ENCODE peak calls at places on chromosomes 16 and 17, in ten cellular contexts. T is bronchial epithelial cell, K is C1 segment of cervical spinal cord, V is GM12878, N is left cardiac atrium, O is colonic mucosa, S is BJ, H is fibroblast of the aortic adventitia, Q is NCI-H2081, U is posterior vena cava. C is an unnamed sample.

GRCh38 chr17:17913695-17914332 is 58.4 kb downstream of the TOM1L2 start:
- DNase-seq in T (peak), K (no peak), V (no peak), N (peak), O (peak), S (peak), H (peak), Q (peak), U (peak), C (no peak)

GRCh38 chr17:77602062-77602746 is 356.3 kb upstream of the TNRC6C start:
- DNase-seq in T (peak), K (no peak), V (no peak), N (peak), O (no peak), S (peak), H (peak), Q (no peak), U (peak), C (no peak)

GRCh38 chr17:68152161-68152571 is 95.7 kb upstream of the AMZ2 start:
- DNase-seq in T (no peak), K (no peak), V (no peak), N (no peak), O (peak), S (no peak), H (no peak), Q (no peak), U (no peak), C (no peak)

GRCh38 chr17:80869476-80869875 is 122.2 kb upstream of the CHMP6 start:
- DNase-seq in T (no peak), K (no peak), V (no peak), N (no peak), O (no peak), S (no peak), H (peak), Q (no peak), U (peak), C (no peak)

GRCh38 chr17:40266882-40267281 is 20.8 kb upstream of the CDC6 start:
- DNase-seq in T (no peak), K (no peak), V (no peak), N (no peak), O (no peak), S (no peak), H (no peak), Q (no peak), U (no peak), C (no peak)

GRCh38 chr16:4976611-4977145 is 18.5 kb downstream of the SEC14L5 start:
- DNase-seq in T (no peak), K (no peak), V (no peak), N (no peak), O (peak), S (no peak), H (no peak), Q (no peak), U (peak), C (no peak)

GRCh38 chr17:64706224-64707076 is 44.3 kb upstream of the SMURF2 start:
- DNase-seq in T (peak), K (no peak), V (no peak), N (peak), O (peak), S (no peak), H (no peak), Q (no peak), U (peak), C (no peak)

GRCh38 chr17:7997186-7997585 is 5.2 kb upstream of the GUCY2D start:
- DNase-seq in T (peak), K (no peak), V (no peak), N (no peak), O (peak), S (no peak), H (peak), Q (no peak), U (no peak), C (peak)

GRCh38 chr17:49703557-49704277 is 4.0 kb downstream of the SLC35B1 start:
- DNase-seq in T (peak), K (no peak), V (no peak), N (no peak), O (no peak), S (no peak), H (peak), Q (peak), U (no peak), C (peak)

GRCh38 chr17:82665891-82666290 is 17.6 kb upstream of the WDR45B start:
- DNase-seq in T (no peak), K (no peak), V (no peak), N (no peak), O (no peak), S (no peak), H (no peak), Q (no peak), U (peak), C (no peak)

GRCh38 chr17:47276868-47277267 is 23.2 kb downstream of the ITGB3 start:
- DNase-seq in T (peak), K (no peak), V (no peak), N (peak), O (peak), S (peak), H (peak), Q (no peak), U (peak), C (peak)

GRCh38 chr17:77468897-77469296 is 328.1 kb downstream of the SEC14L1 start:
- DNase-seq in T (no peak), K (no peak), V (no peak), N (no peak), O (no peak), S (no peak), H (no peak), Q (no peak), U (no peak), C (no peak)

GRCh38 chr16:48608452-48608851 is 1.5 kb downstream of the N4BP1 start:
- DNase-seq in T (peak), K (no peak), V (peak), N (no peak), O (no peak), S (no peak), H (no peak), Q (no peak), U (no peak), C (no peak)

GRCh38 chr16:11194913-11195312 is 61.1 kb downstream of the SOCS1 start:
- DNase-seq in T (no peak), K (no peak), V (no peak), N (no peak), O (no peak), S (no peak), H (no peak), Q (no peak), U (no peak), C (no peak)

GRCh38 chr16:17497648-17498047 is 26.9 kb upstream of the XYLT1 start:
- DNase-seq in T (no peak), K (no peak), V (no peak), N (no peak), O (no peak), S (no peak), H (no peak), Q (no peak), U (no peak), C (no peak)

GRCh38 chr16:7763111-7763510 is 430.5 kb downstream of the RBFOX1 start:
- DNase-seq in T (no peak), K (no peak), V (no peak), N (no peak), O (no peak), S (no peak), H (no peak), Q (no peak), U (no peak), C (no peak)

GRCh38 chr16:15518412-15519351 is 84.3 kb downstream of the BMERB1 start:
- DNase-seq in T (no peak), K (no peak), V (no peak), N (peak), O (no peak), S (no peak), H (peak), Q (no peak), U (peak), C (no peak)

GRCh38 chr16:30065943-30066881 is 652 bp downstream of the ALDOA start:
- DNase-seq in T (peak), K (no peak), V (no peak), N (no peak), O (peak), S (no peak), H (peak), Q (no peak), U (no peak), C (peak)

GRCh38 chr17:17189559-17189958 is 16.6 kb downstream of the PLD6 start:
- DNase-seq in T (peak), K (no peak), V (no peak), N (no peak), O (no peak), S (no peak), H (no peak), Q (no peak), U (no peak), C (no peak)

GRCh38 chr17:81843713-81844326 is 9.0 kb upstream of the PPP1R27 start:
- DNase-seq in T (no peak), K (no peak), V (no peak), N (no peak), O (no peak), S (no peak), H (no peak), Q (no peak), U (no peak), C (no peak)

GRCh38 chr16:2404099-2404498 is 25.1 kb upstream of the CCNF start:
- DNase-seq in T (no peak), K (no peak), V (no peak), N (no peak), O (no peak), S (no peak), H (no peak), Q (no peak), U (no peak), C (no peak)

C was measured in GM23338.